ENCODE peak calls at places on chromosomes 13 and 19, in seven cellular contexts. One of them, this sample, is unnamed.

GRCh38 chr13:35219021-35219420 is 257.5 kb downstream of the MAB21L1 start:
- DNase-seq in psoas muscle: no peak
- DNase-seq in brain microvascular endothelial cell: no peak
- DNase-seq in HCT116: no peak
- DNase-seq in CD8-positive, alpha-beta T cell: no peak
- DNase-seq in kidney epithelial cell: no peak
- DNase-seq in tibial artery: no peak
- DNase-seq in this sample: no peak

GRCh38 chr19:58047672-58048071 is 11.4 kb upstream of the ZNF135 start:
- DNase-seq in psoas muscle: no peak
- DNase-seq in brain microvascular endothelial cell: no peak
- DNase-seq in HCT116: no peak
- DNase-seq in CD8-positive, alpha-beta T cell: no peak
- DNase-seq in kidney epithelial cell: no peak
- DNase-seq in tibial artery: no peak
- DNase-seq in this sample: no peak

GRCh38 chr19:49224856-49225255 is 67.3 kb downstream of the TRPM4 start:
- DNase-seq in psoas muscle: peak
- DNase-seq in brain microvascular endothelial cell: peak
- DNase-seq in HCT116: peak
- DNase-seq in CD8-positive, alpha-beta T cell: no peak
- DNase-seq in kidney epithelial cell: no peak
- DNase-seq in tibial artery: no peak
- DNase-seq in this sample: no peak

GRCh38 chr13:113122571-113123225 is at the start of gene F10:
- DNase-seq in psoas muscle: peak
- DNase-seq in brain microvascular endothelial cell: peak
- DNase-seq in HCT116: peak
- DNase-seq in CD8-positive, alpha-beta T cell: no peak
- DNase-seq in kidney epithelial cell: no peak
- DNase-seq in tibial artery: peak
- DNase-seq in this sample: peak

GRCh38 chr13:34747507-34747906 is 194.6 kb upstream of the NBEA start:
- DNase-seq in psoas muscle: no peak
- DNase-seq in brain microvascular endothelial cell: no peak
- DNase-seq in HCT116: no peak
- DNase-seq in CD8-positive, alpha-beta T cell: no peak
- DNase-seq in kidney epithelial cell: no peak
- DNase-seq in tibial artery: no peak
- DNase-seq in this sample: no peak

GRCh38 chr13:114002009-114002544 is 28.2 kb upstream of the C13orf46 start:
- DNase-seq in psoas muscle: peak
- DNase-seq in brain microvascular endothelial cell: no peak
- DNase-seq in HCT116: no peak
- DNase-seq in CD8-positive, alpha-beta T cell: no peak
- DNase-seq in kidney epithelial cell: no peak
- DNase-seq in tibial artery: no peak
- DNase-seq in this sample: no peak

GRCh38 chr19:47573076-47574026 is at the start of gene ZNF541:
- DNase-seq in psoas muscle: peak
- DNase-seq in brain microvascular endothelial cell: no peak
- DNase-seq in HCT116: no peak
- DNase-seq in CD8-positive, alpha-beta T cell: peak
- DNase-seq in kidney epithelial cell: no peak
- DNase-seq in tibial artery: peak
- DNase-seq in this sample: no peak

GRCh38 chr13:91017031-91017668 is 330.3 kb upstream of the MIR17HG start:
- DNase-seq in psoas muscle: peak
- DNase-seq in brain microvascular endothelial cell: peak
- DNase-seq in HCT116: peak
- DNase-seq in CD8-positive, alpha-beta T cell: no peak
- DNase-seq in kidney epithelial cell: no peak
- DNase-seq in tibial artery: no peak
- DNase-seq in this sample: peak

GRCh38 chr13:113390874-113391497 is 27.1 kb upstream of the GRTP1 start:
- DNase-seq in psoas muscle: no peak
- DNase-seq in brain microvascular endothelial cell: no peak
- DNase-seq in HCT116: no peak
- DNase-seq in CD8-positive, alpha-beta T cell: no peak
- DNase-seq in kidney epithelial cell: no peak
- DNase-seq in tibial artery: no peak
- DNase-seq in this sample: peak

GRCh38 chr19:8835877-8836276 is 3.7 kb downstream of the MBD3L1 start:
- DNase-seq in psoas muscle: no peak
- DNase-seq in brain microvascular endothelial cell: no peak
- DNase-seq in HCT116: no peak
- DNase-seq in CD8-positive, alpha-beta T cell: no peak
- DNase-seq in kidney epithelial cell: no peak
- DNase-seq in tibial artery: no peak
- DNase-seq in this sample: no peak

GRCh38 chr13:28716511-28716910 is 2.3 kb downstream of the SLC46A3 start:
- DNase-seq in psoas muscle: peak
- DNase-seq in brain microvascular endothelial cell: peak
- DNase-seq in HCT116: peak
- DNase-seq in CD8-positive, alpha-beta T cell: no peak
- DNase-seq in kidney epithelial cell: peak
- DNase-seq in tibial artery: no peak
- DNase-seq in this sample: no peak

GRCh38 chr19:10642473-10642872 is 11.7 kb upstream of the ILF3 start:
- DNase-seq in psoas muscle: no peak
- DNase-seq in brain microvascular endothelial cell: no peak
- DNase-seq in HCT116: no peak
- DNase-seq in CD8-positive, alpha-beta T cell: no peak
- DNase-seq in kidney epithelial cell: no peak
- DNase-seq in tibial artery: no peak
- DNase-seq in this sample: no peak

GRCh38 chr13:52832268-52832667 is 16.2 kb downstream of the PCDH8 start:
- DNase-seq in psoas muscle: no peak
- DNase-seq in brain microvascular endothelial cell: no peak
- DNase-seq in HCT116: no peak
- DNase-seq in CD8-positive, alpha-beta T cell: no peak
- DNase-seq in kidney epithelial cell: no peak
- DNase-seq in tibial artery: no peak
- DNase-seq in this sample: no peak

GRCh38 chr19:873084-874019 is 13.9 kb downstream of the CFD start:
- DNase-seq in psoas muscle: no peak
- DNase-seq in brain microvascular endothelial cell: no peak
- DNase-seq in HCT116: peak
- DNase-seq in CD8-positive, alpha-beta T cell: peak
- DNase-seq in kidney epithelial cell: no peak
- DNase-seq in tibial artery: no peak
- DNase-seq in this sample: no peak

GRCh38 chr13:97319088-97319487 is 97.0 kb downstream of the MBNL2 start:
- DNase-seq in psoas muscle: peak
- DNase-seq in brain microvascular endothelial cell: peak
- DNase-seq in HCT116: no peak
- DNase-seq in CD8-positive, alpha-beta T cell: no peak
- DNase-seq in kidney epithelial cell: no peak
- DNase-seq in tibial artery: no peak
- DNase-seq in this sample: no peak

GRCh38 chr13:76672422-76672821 is 213.8 kb downstream of the KCTD12 start:
- DNase-seq in psoas muscle: no peak
- DNase-seq in brain microvascular endothelial cell: no peak
- DNase-seq in HCT116: no peak
- DNase-seq in CD8-positive, alpha-beta T cell: no peak
- DNase-seq in kidney epithelial cell: no peak
- DNase-seq in tibial artery: no peak
- DNase-seq in this sample: no peak

GRCh38 chr13:36859259-36859658 is 40.2 kb downstream of the RFXAP start:
- DNase-seq in psoas muscle: no peak
- DNase-seq in brain microvascular endothelial cell: no peak
- DNase-seq in HCT116: no peak
- DNase-seq in CD8-positive, alpha-beta T cell: no peak
- DNase-seq in kidney epithelial cell: no peak
- DNase-seq in tibial artery: no peak
- DNase-seq in this sample: no peak

GRCh38 chr13:76969488-76970365 is 21.4 kb downstream of the ACOD1 start:
- DNase-seq in psoas muscle: no peak
- DNase-seq in brain microvascular endothelial cell: no peak
- DNase-seq in HCT116: no peak
- DNase-seq in CD8-positive, alpha-beta T cell: no peak
- DNase-seq in kidney epithelial cell: no peak
- DNase-seq in tibial artery: no peak
- DNase-seq in this sample: no peak

GRCh38 chr13:86729206-86729605 is 930.0 kb upstream of the SLITRK6 start:
- DNase-seq in psoas muscle: no peak
- DNase-seq in brain microvascular endothelial cell: no peak
- DNase-seq in HCT116: no peak
- DNase-seq in CD8-positive, alpha-beta T cell: no peak
- DNase-seq in kidney epithelial cell: no peak
- DNase-seq in tibial artery: no peak
- DNase-seq in this sample: no peak

GRCh38 chr19:12841094-12841493 is 2.8 kb downstream of the MAST1 start:
- DNase-seq in psoas muscle: no peak
- DNase-seq in brain microvascular endothelial cell: no peak
- DNase-seq in HCT116: no peak
- DNase-seq in CD8-positive, alpha-beta T cell: no peak
- DNase-seq in kidney epithelial cell: no peak
- DNase-seq in tibial artery: no peak
- DNase-seq in this sample: peak

GRCh38 chr19:46404039-46404883 is 9.1 kb downstream of the CCDC8 start:
- DNase-seq in psoas muscle: peak
- DNase-seq in brain microvascular endothelial cell: no peak
- DNase-seq in HCT116: no peak
- DNase-seq in CD8-positive, alpha-beta T cell: no peak
- DNase-seq in kidney epithelial cell: no peak
- DNase-seq in tibial artery: peak
- DNase-seq in this sample: peak

GRCh38 chr19:37466277-37466797 is 907 bp downstream of the ZNF569 start:
- DNase-seq in psoas muscle: no peak
- DNase-seq in brain microvascular endothelial cell: no peak
- DNase-seq in HCT116: no peak
- DNase-seq in CD8-positive, alpha-beta T cell: no peak
- DNase-seq in kidney epithelial cell: no peak
- DNase-seq in tibial artery: no peak
- DNase-seq in this sample: no peak
- TF ChIP-seq CTCF in psoas muscle: no peak
- TF ChIP-seq CTCF in brain microvascular endothelial cell: no peak
- TF ChIP-seq CTCF in HCT116: no peak
- TF ChIP-seq CTCF in CD8-positive, alpha-beta T cell: no peak
- TF ChIP-seq CTCF in kidney epithelial cell: no peak
- TF ChIP-seq CTCF in tibial artery: no peak
- TF ChIP-seq CTCF in this sample: no peak

GRCh38 chr13:68810660-68811059 is 1297.0 kb upstream of the ATXN8OS start:
- DNase-seq in psoas muscle: no peak
- DNase-seq in brain microvascular endothelial cell: no peak
- DNase-seq in HCT116: no peak
- DNase-seq in CD8-positive, alpha-beta T cell: no peak
- DNase-seq in kidney epithelial cell: no peak
- DNase-seq in tibial artery: no peak
- DNase-seq in this sample: no peak
- TF ChIP-seq CTCF in psoas muscle: no peak
- TF ChIP-seq CTCF in brain microvascular endothelial cell: no peak
- TF ChIP-seq CTCF in HCT116: no peak
- TF ChIP-seq CTCF in CD8-positive, alpha-beta T cell: no peak
- TF ChIP-seq CTCF in kidney epithelial cell: peak
- TF ChIP-seq CTCF in tibial artery: no peak
- TF ChIP-seq CTCF in this sample: peak

DNA sequence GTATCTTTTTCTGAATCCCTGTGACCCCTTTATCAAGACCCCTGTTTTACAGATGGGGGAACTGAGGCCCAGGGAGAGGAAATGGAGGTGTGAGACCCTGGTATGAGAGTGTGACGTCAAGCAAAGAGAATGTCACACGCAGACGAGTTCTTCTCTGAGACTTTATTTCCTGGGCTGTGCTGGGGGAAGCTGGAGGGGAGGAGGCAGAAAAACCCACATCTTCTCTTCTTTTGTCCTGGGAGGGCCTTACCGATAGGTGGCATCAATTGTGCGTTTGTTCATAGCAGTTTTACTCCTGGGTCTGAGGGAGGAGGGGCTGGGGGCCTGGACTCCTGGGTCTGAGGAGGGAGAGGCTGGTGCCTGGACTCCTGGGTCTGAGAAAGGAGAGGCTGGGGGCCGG is 4.9 kb upstream of the KLK15 start:
- DNase-seq in psoas muscle: no peak
- DNase-seq in brain microvascular endothelial cell: no peak
- DNase-seq in HCT116: peak
- DNase-seq in CD8-positive, alpha-beta T cell: no peak
- DNase-seq in kidney epithelial cell: no peak
- DNase-seq in tibial artery: no peak
- DNase-seq in this sample: no peak
- TF ChIP-seq CTCF in psoas muscle: no peak
- TF ChIP-seq CTCF in brain microvascular endothelial cell: no peak
- TF ChIP-seq CTCF in HCT116: peak
- TF ChIP-seq CTCF in CD8-positive, alpha-beta T cell: no peak
- TF ChIP-seq CTCF in kidney epithelial cell: peak
- TF ChIP-seq CTCF in tibial artery: no peak
- TF ChIP-seq CTCF in this sample: peak

GRCh38 chr13:32033744-32034143 is 2.2 kb downstream of the FRY start:
- DNase-seq in psoas muscle: no peak
- DNase-seq in brain microvascular endothelial cell: no peak
- DNase-seq in HCT116: no peak
- DNase-seq in CD8-positive, alpha-beta T cell: no peak
- DNase-seq in kidney epithelial cell: no peak
- DNase-seq in tibial artery: no peak
- DNase-seq in this sample: no peak

GRCh38 chr13:32031815-32032345 is 306 bp downstream of the FRY start:
- DNase-seq in psoas muscle: no peak
- DNase-seq in brain microvascular endothelial cell: no peak
- DNase-seq in HCT116: no peak
- DNase-seq in CD8-positive, alpha-beta T cell: no peak
- DNase-seq in kidney epithelial cell: no peak
- DNase-seq in tibial artery: no peak
- DNase-seq in this sample: no peak

GRCh38 chr13:32032780-32033179 is 1.2 kb downstream of the FRY start:
- DNase-seq in psoas muscle: no peak
- DNase-seq in brain microvascular endothelial cell: no peak
- DNase-seq in HCT116: no peak
- DNase-seq in CD8-positive, alpha-beta T cell: no peak
- DNase-seq in kidney epithelial cell: no peak
- DNase-seq in tibial artery: no peak
- DNase-seq in this sample: no peak

GRCh38 chr13:32029684-32030083 is 1.9 kb upstream of the FRY start:
- DNase-seq in psoas muscle: no peak
- DNase-seq in brain microvascular endothelial cell: no peak
- DNase-seq in HCT116: no peak
- DNase-seq in CD8-positive, alpha-beta T cell: no peak
- DNase-seq in kidney epithelial cell: no peak
- DNase-seq in tibial artery: no peak
- DNase-seq in this sample: no peak

DNA sequence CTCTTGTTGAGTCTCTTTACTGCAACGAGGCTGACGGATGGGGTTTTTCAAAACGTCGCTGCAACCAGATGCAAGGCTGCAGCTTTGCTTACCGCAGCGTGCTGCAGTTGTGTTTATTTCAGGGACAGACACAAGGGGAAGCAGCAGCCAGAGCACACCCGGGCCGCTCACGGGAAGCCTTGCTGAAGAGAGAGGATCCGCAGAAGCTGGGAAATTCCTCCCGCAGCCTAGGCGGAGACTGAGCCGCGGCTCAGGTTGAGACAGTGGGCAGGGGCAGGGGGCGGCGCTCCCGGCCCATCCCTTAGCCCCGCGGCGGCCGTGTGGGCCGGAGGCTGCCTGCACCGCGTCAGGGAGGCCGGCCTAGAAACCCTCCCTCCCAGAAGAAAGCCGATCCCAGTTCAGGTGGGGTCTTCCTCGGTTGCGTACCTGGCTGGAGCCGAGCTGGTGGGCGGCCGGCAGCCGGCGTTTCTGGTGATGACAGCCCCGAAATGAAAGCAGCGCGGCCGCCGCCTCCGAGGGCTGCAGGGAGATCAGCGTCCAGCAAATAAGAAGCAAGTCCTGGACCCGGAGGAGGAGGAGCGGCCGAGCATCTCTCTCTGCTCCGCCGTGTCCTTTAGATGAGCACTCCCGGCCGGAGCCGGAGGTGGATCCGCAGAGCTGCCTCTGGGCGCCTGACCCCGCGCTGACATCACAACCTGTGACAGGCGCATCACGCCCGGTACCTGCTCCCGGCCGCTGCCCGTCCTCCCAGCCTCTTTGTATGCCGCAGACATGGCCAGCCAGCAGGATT is at the start of gene FRY:
- DNase-seq in psoas muscle: peak
- DNase-seq in brain microvascular endothelial cell: peak
- DNase-seq in HCT116: peak
- DNase-seq in CD8-positive, alpha-beta T cell: peak
- DNase-seq in kidney epithelial cell: no peak
- DNase-seq in tibial artery: peak
- DNase-seq in this sample: peak
- TF ChIP-seq CTCF in psoas muscle: peak
- TF ChIP-seq CTCF in brain microvascular endothelial cell: peak
- TF ChIP-seq CTCF in HCT116: no peak
- TF ChIP-seq CTCF in CD8-positive, alpha-beta T cell: no peak
- TF ChIP-seq CTCF in kidney epithelial cell: peak
- TF ChIP-seq CTCF in tibial artery: peak
- TF ChIP-seq CTCF in this sample: no peak

This sample was measured in progenitor cell of endocrine pancreas.